ENCODE peak calls at places on chromosomes 4 and X, in four cellular contexts. G is K562, Z is SK-N-SH, P is GM12878. A is an unnamed sample.

GRCh38 chrX:150167482-150168324 is 195.4 kb upstream of the MAMLD1 start:
- DNase-seq in G (no peak), Z (no peak), P (no peak), A (no peak)

GRCh38 chrX:66638591-66639500 is at the start of gene EDA2R:
- DNase-seq in G (no peak), Z (peak; percentile 66), P (peak; percentile 60), A (peak; percentile 38)

GRCh38 chrX:24491741-24492140 is 26.7 kb downstream of the PDK3 start:
- DNase-seq in G (no peak), Z (no peak), P (no peak), A (no peak)

GRCh38 chr4:7815981-7816380 is 123.7 kb downstream of the AFAP1 start:
- DNase-seq in G (no peak), Z (no peak), P (no peak), A (no peak)

GRCh38 chr4:42143996-42144395 is 8.5 kb downstream of the BEND4 start:
- DNase-seq in G (no peak), Z (no peak), P (no peak), A (no peak)

GRCh38 chrX:72002886-72003285 is 92.2 kb downstream of the NHSL2 start:
- DNase-seq in G (no peak), Z (no peak), P (no peak), A (no peak)

GRCh38 chrX:129717902-129718301 is 20.9 kb upstream of the XPNPEP2 start:
- DNase-seq in G (no peak), Z (no peak), P (no peak), A (no peak)

GRCh38 chr4:176409627-176410026 is 89.9 kb downstream of the SPCS3 start:
- DNase-seq in G (no peak), Z (no peak), P (no peak), A (no peak)

GRCh38 chr4:3484057-3484973 is 21.2 kb downstream of the DOK7 start:
- DNase-seq in G (no peak), Z (peak; percentile 70), P (no peak), A (no peak)

DNA sequence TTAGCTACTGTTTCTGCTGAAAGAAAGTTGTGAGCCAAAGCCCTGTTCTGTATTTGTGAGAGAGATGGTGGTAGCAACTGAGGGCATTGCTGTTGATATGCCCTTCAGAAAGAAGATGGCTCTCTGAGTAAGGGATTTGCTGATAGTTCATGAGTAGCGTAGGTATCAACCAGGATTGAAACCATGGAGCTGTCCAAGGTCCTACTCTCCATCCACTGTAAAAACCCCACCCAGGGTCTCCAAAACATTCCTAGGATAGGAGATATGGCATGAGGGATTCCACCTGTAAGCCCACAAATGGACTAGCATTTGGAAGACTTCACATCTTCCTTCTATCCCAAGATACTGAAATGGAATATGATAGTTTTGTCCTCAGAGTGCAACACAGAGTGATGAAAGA is 277.1 kb upstream of the PRKX start:
- DNase-seq in G (no peak), Z (no peak), P (no peak), A (no peak)
- TF ChIP-seq USF1 in G (no peak), Z (no peak), P (no peak), A (no peak)

DNA sequence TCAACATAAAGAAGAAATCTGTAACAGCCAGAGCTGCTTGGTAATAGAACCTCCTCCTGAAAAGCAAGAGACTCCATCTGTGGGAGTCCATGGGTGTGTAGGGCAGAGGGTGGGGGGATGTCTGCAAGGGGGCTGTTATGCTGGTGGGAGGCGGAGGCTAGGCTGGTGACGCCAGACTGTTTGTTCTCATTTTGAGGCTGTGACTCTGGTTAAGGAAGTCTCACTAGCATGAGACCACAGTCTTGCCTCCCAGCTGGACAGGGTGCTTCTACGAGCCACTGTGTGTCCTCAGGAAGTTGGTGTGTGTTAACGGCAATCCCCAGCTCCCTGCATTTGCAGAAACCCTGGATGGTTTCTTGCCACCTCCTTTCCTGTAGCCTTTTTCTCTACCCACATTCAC is 79.8 kb downstream of the NSUN7 start:
- DNase-seq in G (no peak), Z (no peak), P (no peak), A (no peak)
- TF ChIP-seq USF2 in G (no peak), Z (no peak), P (no peak), A (no peak)

GRCh38 chr4:45477311-45477733 is 646.5 kb downstream of the GABRG1 start:
- DNase-seq in G (no peak), Z (no peak), P (no peak), A (no peak)
- TF ChIP-seq USF1 in G (no peak), Z (no peak), P (no peak), A (no peak)

DNA sequence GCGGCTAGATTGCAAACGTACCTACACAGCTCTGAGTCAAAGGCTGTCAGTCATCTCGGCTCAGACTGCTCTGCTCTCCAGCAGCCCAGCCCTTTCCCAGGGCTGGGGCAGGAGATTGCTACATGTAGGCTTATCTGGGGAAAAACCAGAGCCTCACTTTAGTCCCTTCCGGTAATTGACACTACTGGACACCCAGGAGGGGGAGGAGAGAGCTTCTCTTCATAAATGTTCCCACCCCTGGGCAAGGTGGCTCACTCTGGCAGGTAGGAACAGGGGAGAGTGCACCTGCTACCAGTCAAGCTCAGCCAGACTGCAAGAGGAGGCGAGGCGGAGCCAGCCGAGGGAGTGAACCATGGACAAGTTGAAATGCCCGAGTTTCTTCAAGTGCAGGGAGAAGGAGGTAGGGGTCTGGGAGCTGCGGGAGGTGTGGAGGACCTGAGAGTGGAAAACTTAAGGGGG is at the start of gene SLC6A14:
- DNase-seq in G (no peak), Z (no peak), P (no peak), A (no peak)
- TF ChIP-seq USF2 in G (no peak), Z (no peak), P (no peak), A (no peak)

DNA sequence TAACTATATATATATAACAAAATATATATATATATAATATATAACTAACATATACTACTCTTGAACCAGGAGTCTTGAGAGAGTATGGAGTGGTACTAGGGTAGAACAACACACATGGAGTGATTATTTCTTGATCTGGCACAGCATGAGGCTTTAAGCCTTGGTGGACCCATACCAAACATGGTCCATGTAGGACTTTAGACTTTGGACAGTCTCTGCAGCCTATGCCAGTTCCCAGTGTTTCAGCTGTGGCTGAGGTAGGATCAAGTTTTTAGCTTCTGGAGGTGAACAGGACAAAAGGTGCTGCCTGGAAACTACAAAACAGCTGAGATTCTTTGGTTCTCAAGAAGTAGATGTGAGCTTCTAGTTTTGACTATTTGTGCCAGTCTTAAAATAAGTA is 20.6 kb downstream of the CORIN start:
- DNase-seq in G (no peak), Z (no peak), P (no peak), A (no peak)
- TF ChIP-seq USF1 in G (no peak), Z (no peak), P (no peak), A (no peak)

DNA sequence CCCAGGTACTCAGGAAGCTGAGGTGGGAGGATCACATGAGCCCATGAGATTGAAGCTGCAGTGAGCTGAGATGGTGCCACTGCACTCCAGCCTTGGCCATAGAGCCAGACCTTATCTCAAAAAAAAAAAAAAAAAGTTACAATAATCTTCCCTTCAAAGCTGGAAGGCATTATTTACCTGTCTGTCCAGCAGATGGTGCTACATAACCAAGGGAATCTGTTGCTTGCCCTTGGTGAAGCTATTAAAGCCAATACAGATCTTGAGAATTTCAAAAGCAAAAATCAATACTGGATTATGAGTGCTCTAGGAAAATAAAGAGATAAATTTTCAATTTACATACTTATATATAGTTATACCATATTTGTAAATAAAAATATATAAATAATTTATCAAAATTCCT is 25.9 kb downstream of the PKD2 start:
- DNase-seq in G (peak; percentile 22), Z (peak; percentile 54), P (no peak), A (peak; percentile 22)
- TF ChIP-seq USF2 in G (no peak), Z (no peak), P (no peak), A (no peak)

DNA sequence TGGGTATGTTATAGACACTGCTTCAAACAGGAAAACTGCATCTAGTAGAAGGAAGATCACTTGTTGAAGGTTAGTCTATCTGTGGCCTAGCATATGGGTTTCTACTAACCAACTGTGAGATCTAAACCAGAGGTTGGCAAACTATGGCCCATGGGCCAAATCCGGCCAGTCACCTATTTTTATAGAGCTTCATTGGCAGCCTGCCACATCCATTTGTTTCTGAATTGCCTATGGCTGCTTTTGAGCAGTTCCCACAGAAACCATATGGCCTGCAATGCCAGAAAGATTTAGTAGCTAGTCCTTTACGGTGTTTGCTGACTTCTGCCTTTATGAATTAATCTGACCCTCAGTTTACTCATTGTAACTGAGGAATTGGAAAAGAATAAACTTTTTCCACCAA is 71.1 kb downstream of the MID1 start:
- DNase-seq in G (no peak), Z (peak; percentile 33), P (no peak), A (no peak)
- TF ChIP-seq USF1 in G (no peak), Z (no peak), P (no peak), A (no peak)